ENCODE peak calls at places on chromosomes 5 and 9, in four cellular contexts. P, J, B and C are unnamed samples.

GRCh38 chr9:93105620-93106019 is 9.6 kb downstream of the CARD19 start:
- DNase-seq in P (no peak), J (no peak), B (no peak), C (no peak)

GRCh38 chr5:1294839-1295649 is at the start of gene TERT:
- DNase-seq in P (peak), J (no peak), B (no peak), C (no peak)

GRCh38 chr5:527646-528591 is 3.7 kb upstream of the SLC9A3 start:
- DNase-seq in P (no peak), J (no peak), B (no peak), C (no peak)

GRCh38 chr5:139149477-139150199 is 48.5 kb downstream of the SIL1 start:
- DNase-seq in P (no peak), J (no peak), B (peak), C (no peak)

GRCh38 chr9:87307810-87308209 is 189.9 kb upstream of the DAPK1 start:
- DNase-seq in P (no peak), J (no peak), B (no peak), C (no peak)

GRCh38 chr5:163595851-163596399 is 90.5 kb downstream of the MAT2B start:
- DNase-seq in P (no peak), J (no peak), B (no peak), C (no peak)

GRCh38 chr5:144451187-144451973 is 280.7 kb downstream of the KCTD16 start:
- DNase-seq in P (no peak), J (no peak), B (peak), C (no peak)

GRCh38 chr5:94157704-94158608 is 416.6 kb upstream of the POU5F2 start:
- DNase-seq in P (no peak), J (no peak), B (no peak), C (no peak)

GRCh38 chr5:131664929-131665328 is 29.9 kb upstream of the RAPGEF6 start:
- DNase-seq in P (no peak), J (no peak), B (no peak), C (no peak)

GRCh38 chr5:159290741-159291140 is 27.7 kb downstream of the UBLCP1 start:
- DNase-seq in P (no peak), J (no peak), B (no peak), C (no peak)

GRCh38 chr5:140598836-140599235 is 34.1 kb downstream of the CD14 start:
- DNase-seq in P (no peak), J (no peak), B (no peak), C (no peak)
- TF ChIP-seq CTCF in P (no peak), J (no peak), B (no peak), C (no peak)

DNA sequence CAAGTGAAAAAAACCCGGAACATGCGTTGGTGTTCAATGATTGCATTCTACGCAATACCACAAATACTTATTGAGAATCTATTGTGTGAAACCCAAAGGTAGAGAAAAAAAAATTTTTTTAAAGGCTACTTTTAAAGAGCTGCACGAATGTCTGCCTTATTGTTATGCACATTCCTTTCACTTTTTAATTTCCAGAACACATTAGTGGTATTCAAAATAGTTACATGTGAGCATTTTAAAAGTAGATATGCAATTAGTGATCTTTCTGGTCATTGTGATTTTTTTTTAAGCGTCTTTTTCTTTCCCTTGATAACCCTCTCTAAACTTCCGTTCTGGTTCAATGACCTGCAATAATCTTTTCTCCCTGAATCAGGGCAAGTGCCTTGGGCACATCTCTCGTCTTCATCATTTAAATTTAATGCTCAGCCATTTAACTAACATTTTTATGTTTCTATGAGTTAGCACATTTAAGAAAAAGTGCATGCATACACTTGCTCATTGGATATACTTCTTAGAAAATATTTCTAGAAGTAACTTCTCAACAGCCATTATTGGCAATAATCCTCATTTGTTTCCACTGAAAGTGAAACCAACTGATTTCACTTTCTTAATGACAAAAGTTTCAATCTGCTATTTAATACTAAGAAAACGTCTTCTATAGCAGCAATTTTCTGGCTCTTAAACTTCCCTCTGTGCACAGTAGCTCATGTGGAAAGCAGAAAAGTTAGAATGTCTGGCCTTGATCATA is 80.3 kb downstream of the CDH6 start:
- DNase-seq in P (no peak), J (no peak), B (no peak), C (no peak)
- H3K4me3 ChIP-seq in P (no peak), J (no peak), B (peak), C (no peak)

GRCh38 chr5:15585826-15586591 is 86.0 kb downstream of the FBXL7 start:
- DNase-seq in P (no peak), J (no peak), B (peak), C (no peak)

GRCh38 chr5:15587941-15588340 is 88.0 kb downstream of the FBXL7 start:
- DNase-seq in P (no peak), J (no peak), B (peak), C (no peak)

GRCh38 chr5:15585128-15585527 is 85.1 kb downstream of the FBXL7 start:
- DNase-seq in P (no peak), J (no peak), B (peak), C (no peak)

GRCh38 chr5:15579193-15579990 is 79.4 kb downstream of the FBXL7 start:
- DNase-seq in P (no peak), J (no peak), B (peak), C (no peak)

DNA sequence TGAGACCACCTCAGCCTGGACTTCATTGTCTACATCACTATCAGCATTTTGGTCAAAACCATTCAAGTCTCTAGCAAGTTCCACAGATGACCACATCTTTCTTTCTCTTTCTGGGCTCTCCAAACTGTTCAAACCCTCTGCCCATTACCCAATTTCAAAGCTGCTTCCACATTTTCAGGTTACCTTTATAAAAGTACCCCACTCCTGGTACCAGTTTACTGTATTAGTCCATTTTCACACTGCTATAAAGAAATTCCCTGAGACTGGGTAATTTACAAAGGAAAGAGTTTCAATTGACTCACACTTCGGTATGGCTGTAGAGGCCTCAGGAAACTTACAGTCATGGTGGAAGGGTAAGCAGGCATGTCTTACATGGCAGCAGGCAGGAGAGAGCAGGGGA is 84.5 kb downstream of the FBXL7 start:
- DNase-seq in P (no peak), J (no peak), B (no peak), C (no peak)
- TF ChIP-seq CTCF in P (no peak), J (no peak), B (no peak), C (no peak)

DNA sequence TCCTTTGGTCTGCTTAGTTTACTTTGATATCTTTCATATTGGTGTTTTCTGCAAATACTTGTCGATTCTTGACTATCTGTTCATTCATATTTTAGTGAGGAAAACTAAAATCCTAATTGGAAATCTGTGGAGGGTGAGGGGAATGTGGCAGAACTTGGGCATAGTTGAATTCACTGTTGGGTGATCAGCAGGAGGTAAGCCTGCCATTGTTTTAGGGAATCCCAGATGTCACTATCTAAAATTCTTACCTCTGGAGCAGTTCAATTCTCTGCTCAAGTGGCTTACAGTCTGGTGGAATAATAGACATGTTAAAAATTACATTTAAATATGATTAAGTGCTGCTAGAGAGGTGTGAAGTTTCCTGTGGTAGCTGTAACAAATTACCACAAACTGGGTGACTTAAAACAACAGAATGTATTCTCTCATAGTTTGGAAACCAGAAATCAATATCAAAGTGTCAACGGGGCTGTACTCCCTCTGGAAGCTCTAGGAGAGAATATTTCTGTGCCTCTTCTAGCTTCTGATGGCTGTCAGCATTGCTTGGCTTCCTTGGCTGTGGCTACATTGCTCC is 90.3 kb upstream of the GCNT4 start:
- DNase-seq in P (no peak), J (no peak), B (no peak), C (no peak)
- H3K4me3 ChIP-seq in P (no peak), J (no peak), B (no peak), C (no peak)

DNA sequence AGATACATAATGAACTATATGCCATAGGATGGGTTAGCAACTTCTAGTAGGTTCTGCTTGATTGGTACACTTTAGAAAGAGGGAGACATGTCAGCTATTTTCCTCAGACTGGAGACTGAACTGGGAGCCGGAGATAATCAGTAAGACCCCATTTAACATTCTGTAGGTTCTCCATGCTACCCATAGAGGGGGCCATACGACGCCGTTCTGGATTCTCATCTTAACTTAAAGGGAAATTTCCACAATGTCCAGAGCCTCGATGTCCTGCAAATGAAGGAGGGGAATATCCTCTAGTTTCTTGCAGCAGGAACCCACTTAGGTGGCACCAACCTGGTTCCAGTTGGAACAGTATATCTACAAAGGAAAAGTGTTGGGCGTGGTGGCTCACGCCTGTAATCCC is 22.3 kb upstream of the NPM1 start:
- DNase-seq in P (no peak), J (no peak), B (peak), C (no peak)
- TF ChIP-seq CTCF in P (no peak), J (peak), B (peak), C (peak)

GRCh38 chr9:105004466-105005090 is 76.6 kb upstream of the ABCA1 start:
- DNase-seq in P (no peak), J (no peak), B (no peak), C (no peak)
- H3K4me3 ChIP-seq in P (no peak), J (no peak), B (no peak), C (no peak)